ENCODE peak calls at places on chromosomes 12 and 14, in ten cellular contexts. One of them, this sample, is unnamed.
A peak's percentile ranks its signal among the peaks of the same experiment; 100 is the strongest.

GRCh38 chr12:70660002-70660604 is 22.9 kb upstream of the PTPRB start:
- DNase-seq in AG04450: no peak
- DNase-seq in heart right ventricle: no peak
- DNase-seq in PC-3: no peak
- DNase-seq in PC-9: no peak
- DNase-seq in A549: no peak
- DNase-seq in stomach: no peak
- DNase-seq in dorsolateral prefrontal cortex: no peak
- DNase-seq in HL-60: no peak
- DNase-seq in fibroblast of mammary gland: no peak
- DNase-seq in this sample: no peak

GRCh38 chr14:50607181-50607580 is 47.2 kb downstream of the ATL1 start:
- DNase-seq in PC-3: no peak
- DNase-seq in dorsolateral prefrontal cortex: no peak
- DNase-seq in PC-9: no peak
- DNase-seq in heart right ventricle: no peak
- DNase-seq in A549: no peak
- DNase-seq in fibroblast of mammary gland: peak; percentile 84
- DNase-seq in AG04450: no peak
- DNase-seq in HL-60: no peak
- DNase-seq in stomach: no peak
- DNase-seq in this sample: no peak

GRCh38 chr12:44317651-44318126 is 481.8 kb downstream of the TMEM117 start:
- DNase-seq in A549: no peak
- DNase-seq in dorsolateral prefrontal cortex: no peak
- DNase-seq in PC-3: peak; percentile 57
- DNase-seq in AG04450: peak; percentile 3
- DNase-seq in heart right ventricle: no peak
- DNase-seq in PC-9: no peak
- DNase-seq in HL-60: peak; percentile 6
- DNase-seq in fibroblast of mammary gland: peak; percentile 40
- DNase-seq in stomach: no peak
- DNase-seq in this sample: peak; percentile 22

GRCh38 chr14:93683241-93683640 is 105.0 kb downstream of the PRIMA1 start:
- DNase-seq in dorsolateral prefrontal cortex: no peak
- DNase-seq in fibroblast of mammary gland: peak; percentile 22
- DNase-seq in stomach: no peak
- DNase-seq in A549: no peak
- DNase-seq in AG04450: no peak
- DNase-seq in HL-60: no peak
- DNase-seq in PC-3: no peak
- DNase-seq in heart right ventricle: no peak
- DNase-seq in PC-9: no peak
- DNase-seq in this sample: no peak

GRCh38 chr14:94601961-94602391 is 10.2 kb upstream of the SERPINA3 start:
- DNase-seq in heart right ventricle: peak; percentile 67
- DNase-seq in PC-3: peak; percentile 48
- DNase-seq in dorsolateral prefrontal cortex: peak; percentile 70
- DNase-seq in AG04450: peak; percentile 78
- DNase-seq in stomach: peak; percentile 60
- DNase-seq in HL-60: no peak
- DNase-seq in A549: peak; percentile 49
- DNase-seq in fibroblast of mammary gland: peak; percentile 97
- DNase-seq in PC-9: no peak
- DNase-seq in this sample: no peak

GRCh38 chr12:91529829-91530228 is 347.2 kb upstream of the DCN start:
- DNase-seq in heart right ventricle: no peak
- DNase-seq in fibroblast of mammary gland: peak; percentile 18
- DNase-seq in AG04450: no peak
- DNase-seq in dorsolateral prefrontal cortex: no peak
- DNase-seq in HL-60: no peak
- DNase-seq in PC-9: no peak
- DNase-seq in stomach: no peak
- DNase-seq in A549: peak; percentile 3
- DNase-seq in PC-3: peak; percentile 92
- DNase-seq in this sample: no peak

GRCh38 chr12:47534695-47535094 is 171.1 kb downstream of the RPAP3 start:
- DNase-seq in HL-60: no peak
- DNase-seq in A549: no peak
- DNase-seq in dorsolateral prefrontal cortex: no peak
- DNase-seq in PC-9: no peak
- DNase-seq in AG04450: no peak
- DNase-seq in stomach: no peak
- DNase-seq in PC-3: peak; percentile 33
- DNase-seq in fibroblast of mammary gland: peak; percentile 19
- DNase-seq in heart right ventricle: no peak
- DNase-seq in this sample: no peak

GRCh38 chr12:127570793-127571360 is 696.1 kb upstream of the TMEM132C start:
- DNase-seq in fibroblast of mammary gland: peak; percentile 47
- DNase-seq in heart right ventricle: no peak
- DNase-seq in PC-9: no peak
- DNase-seq in HL-60: no peak
- DNase-seq in A549: no peak
- DNase-seq in PC-3: peak; percentile 77
- DNase-seq in stomach: no peak
- DNase-seq in dorsolateral prefrontal cortex: no peak
- DNase-seq in AG04450: no peak
- DNase-seq in this sample: no peak

GRCh38 chr14:100071545-100071944 is 6.3 kb downstream of the EVL start:
- DNase-seq in stomach: no peak
- DNase-seq in AG04450: no peak
- DNase-seq in HL-60: no peak
- DNase-seq in A549: no peak
- DNase-seq in dorsolateral prefrontal cortex: no peak
- DNase-seq in PC-3: no peak
- DNase-seq in fibroblast of mammary gland: no peak
- DNase-seq in heart right ventricle: no peak
- DNase-seq in PC-9: no peak
- DNase-seq in this sample: no peak

GRCh38 chr14:53951661-53952265 is 4.9 kb downstream of the BMP4 start:
- DNase-seq in fibroblast of mammary gland: no peak
- DNase-seq in PC-3: peak; percentile 35
- DNase-seq in AG04450: no peak
- DNase-seq in stomach: no peak
- DNase-seq in HL-60: no peak
- DNase-seq in dorsolateral prefrontal cortex: no peak
- DNase-seq in heart right ventricle: no peak
- DNase-seq in A549: no peak
- DNase-seq in PC-9: no peak
- DNase-seq in this sample: no peak

GRCh38 chr12:25771062-25771461 is 187.4 kb upstream of the RASSF8 start:
- DNase-seq in dorsolateral prefrontal cortex: no peak
- DNase-seq in PC-3: peak; percentile 17
- DNase-seq in AG04450: no peak
- DNase-seq in stomach: no peak
- DNase-seq in PC-9: no peak
- DNase-seq in heart right ventricle: no peak
- DNase-seq in A549: no peak
- DNase-seq in fibroblast of mammary gland: peak; percentile 70
- DNase-seq in HL-60: peak; percentile 2
- DNase-seq in this sample: peak; percentile 15

GRCh38 chr12:62288328-62288727 is 28.1 kb downstream of the USP15 start:
- DNase-seq in stomach: no peak
- DNase-seq in dorsolateral prefrontal cortex: no peak
- DNase-seq in AG04450: no peak
- DNase-seq in HL-60: no peak
- DNase-seq in heart right ventricle: no peak
- DNase-seq in PC-9: no peak
- DNase-seq in A549: no peak
- DNase-seq in fibroblast of mammary gland: no peak
- DNase-seq in PC-3: no peak
- DNase-seq in this sample: no peak

GRCh38 chr12:110861729-110862128 is 14.9 kb downstream of the CCDC63 start:
- DNase-seq in fibroblast of mammary gland: no peak
- DNase-seq in A549: no peak
- DNase-seq in PC-9: no peak
- DNase-seq in dorsolateral prefrontal cortex: no peak
- DNase-seq in AG04450: no peak
- DNase-seq in heart right ventricle: no peak
- DNase-seq in PC-3: no peak
- DNase-seq in stomach: no peak
- DNase-seq in HL-60: no peak
- DNase-seq in this sample: no peak
- TF ChIP-seq CTCF in fibroblast of mammary gland: no peak
- TF ChIP-seq CTCF in A549: peak; percentile 35
- TF ChIP-seq CTCF in PC-9: no peak
- TF ChIP-seq CTCF in dorsolateral prefrontal cortex: no peak
- TF ChIP-seq CTCF in AG04450: no peak
- TF ChIP-seq CTCF in heart right ventricle: no peak
- TF ChIP-seq CTCF in PC-3: peak; percentile 42
- TF ChIP-seq CTCF in stomach: no peak
- TF ChIP-seq CTCF in HL-60: no peak
- TF ChIP-seq CTCF in this sample: no peak

GRCh38 chr12:20946732-20947131 is 136.2 kb downstream of the SLCO1B3 start:
- DNase-seq in AG04450: no peak
- DNase-seq in fibroblast of mammary gland: peak; percentile 16
- DNase-seq in HL-60: peak; percentile 23
- DNase-seq in PC-3: peak; percentile 43
- DNase-seq in stomach: no peak
- DNase-seq in A549: no peak
- DNase-seq in PC-9: no peak
- DNase-seq in heart right ventricle: no peak
- DNase-seq in dorsolateral prefrontal cortex: no peak
- DNase-seq in this sample: peak; percentile 3

DNA sequence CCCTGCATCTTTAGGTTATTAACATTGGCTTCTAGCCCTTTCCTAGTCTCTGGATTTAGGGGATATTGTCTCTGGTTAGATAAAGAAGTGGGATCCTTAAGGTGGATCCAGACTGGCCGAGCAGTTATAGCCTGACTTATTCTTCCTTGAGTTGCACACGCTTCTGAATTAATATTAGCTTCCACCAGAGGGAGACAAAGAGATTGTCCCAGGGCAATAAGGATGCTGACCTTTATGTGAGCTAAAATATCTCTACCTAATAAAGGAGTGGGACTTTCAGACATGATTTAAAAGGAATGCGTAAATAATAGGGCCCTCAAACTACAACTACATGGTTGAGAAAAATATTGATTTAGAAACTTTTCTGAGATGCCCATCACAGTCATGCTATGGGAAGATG is 139.7 kb downstream of the SLCO1B3 start:
- DNase-seq in PC-3: peak; percentile 58
- DNase-seq in A549: no peak
- DNase-seq in HL-60: peak; percentile 2
- DNase-seq in dorsolateral prefrontal cortex: no peak
- DNase-seq in heart right ventricle: no peak
- DNase-seq in PC-9: no peak
- DNase-seq in stomach: no peak
- DNase-seq in AG04450: no peak
- DNase-seq in fibroblast of mammary gland: peak; percentile 10
- DNase-seq in this sample: peak; percentile 4
- TF ChIP-seq CTCF in PC-3: peak; percentile 64
- TF ChIP-seq CTCF in A549: no peak
- TF ChIP-seq CTCF in HL-60: peak; percentile 46
- TF ChIP-seq CTCF in dorsolateral prefrontal cortex: peak; percentile 30
- TF ChIP-seq CTCF in heart right ventricle: peak; percentile 24
- TF ChIP-seq CTCF in PC-9: peak; percentile 74
- TF ChIP-seq CTCF in stomach: peak; percentile 32
- TF ChIP-seq CTCF in AG04450: no peak
- TF ChIP-seq CTCF in fibroblast of mammary gland: peak; percentile 28
- TF ChIP-seq CTCF in this sample: peak; percentile 50

DNA sequence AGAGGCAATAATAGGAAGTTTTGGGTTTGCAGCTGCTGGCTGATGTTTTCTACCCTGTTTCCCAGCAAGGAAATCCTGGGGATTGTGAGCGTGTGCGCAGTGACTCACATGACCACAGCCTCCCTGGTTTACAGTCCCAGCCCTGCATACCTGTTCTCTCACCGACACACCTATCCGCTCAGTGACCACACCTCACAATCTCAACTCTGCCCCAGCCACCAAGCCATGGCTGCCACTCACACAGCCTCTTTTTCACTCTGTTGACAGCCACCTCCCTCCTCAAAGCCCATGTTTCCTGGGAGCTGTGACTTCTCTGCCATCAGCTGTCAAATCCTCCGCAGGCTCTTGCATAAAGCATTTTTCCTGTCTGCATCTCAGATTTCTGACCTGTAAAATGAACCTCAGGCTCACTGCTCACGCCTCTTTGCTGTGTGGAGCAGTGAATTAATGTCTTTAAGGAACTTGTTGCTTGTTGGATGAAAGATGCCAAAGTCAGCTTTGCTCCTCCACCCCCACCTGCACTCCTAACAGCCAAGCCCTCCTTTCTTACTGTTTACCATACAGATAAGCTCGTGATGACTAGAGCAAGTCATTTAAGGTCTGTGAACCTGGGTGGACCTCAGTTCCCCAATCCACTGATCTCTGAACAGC is 43.5 kb downstream of the B4GALNT3 start:
- DNase-seq in dorsolateral prefrontal cortex: no peak
- DNase-seq in AG04450: no peak
- DNase-seq in heart right ventricle: no peak
- DNase-seq in A549: no peak
- DNase-seq in stomach: peak; percentile 84
- DNase-seq in PC-9: peak; percentile 93
- DNase-seq in HL-60: no peak
- DNase-seq in fibroblast of mammary gland: no peak
- DNase-seq in PC-3: peak; percentile 96
- DNase-seq in this sample: no peak
- TF ChIP-seq CTCF in dorsolateral prefrontal cortex: no peak
- TF ChIP-seq CTCF in AG04450: no peak
- TF ChIP-seq CTCF in heart right ventricle: no peak
- TF ChIP-seq CTCF in A549: no peak
- TF ChIP-seq CTCF in stomach: no peak
- TF ChIP-seq CTCF in PC-9: no peak
- TF ChIP-seq CTCF in HL-60: no peak
- TF ChIP-seq CTCF in fibroblast of mammary gland: no peak
- TF ChIP-seq CTCF in PC-3: no peak
- TF ChIP-seq CTCF in this sample: no peak

GRCh38 chr12:75487310-75487709 is 6.8 kb downstream of the GLIPR1 start:
- DNase-seq in dorsolateral prefrontal cortex: no peak
- DNase-seq in AG04450: no peak
- DNase-seq in A549: no peak
- DNase-seq in heart right ventricle: no peak
- DNase-seq in HL-60: no peak
- DNase-seq in fibroblast of mammary gland: no peak
- DNase-seq in stomach: no peak
- DNase-seq in PC-9: no peak
- DNase-seq in PC-3: no peak
- DNase-seq in this sample: no peak

GRCh38 chr12:75489187-75489586 is 8.6 kb downstream of the GLIPR1 start:
- DNase-seq in fibroblast of mammary gland: no peak
- DNase-seq in AG04450: no peak
- DNase-seq in heart right ventricle: no peak
- DNase-seq in stomach: no peak
- DNase-seq in dorsolateral prefrontal cortex: no peak
- DNase-seq in A549: no peak
- DNase-seq in HL-60: no peak
- DNase-seq in PC-9: no peak
- DNase-seq in PC-3: no peak
- DNase-seq in this sample: no peak

GRCh38 chr12:75489613-75490210 is 9.2 kb downstream of the GLIPR1 start:
- DNase-seq in fibroblast of mammary gland: peak; percentile 67
- DNase-seq in AG04450: no peak
- DNase-seq in A549: no peak
- DNase-seq in dorsolateral prefrontal cortex: no peak
- DNase-seq in heart right ventricle: no peak
- DNase-seq in stomach: no peak
- DNase-seq in HL-60: no peak
- DNase-seq in PC-9: no peak
- DNase-seq in PC-3: peak; percentile 78
- DNase-seq in this sample: no peak

GRCh38 chr12:75491169-75491568 is 10.6 kb downstream of the GLIPR1 start:
- DNase-seq in PC-9: no peak
- DNase-seq in A549: no peak
- DNase-seq in fibroblast of mammary gland: no peak
- DNase-seq in PC-3: no peak
- DNase-seq in dorsolateral prefrontal cortex: no peak
- DNase-seq in HL-60: no peak
- DNase-seq in AG04450: no peak
- DNase-seq in stomach: no peak
- DNase-seq in heart right ventricle: no peak
- DNase-seq in this sample: no peak

GRCh38 chr12:75488553-75488952 is 8.0 kb downstream of the GLIPR1 start:
- DNase-seq in PC-3: peak; percentile 46
- DNase-seq in A549: peak; percentile 55
- DNase-seq in fibroblast of mammary gland: peak; percentile 69
- DNase-seq in stomach: no peak
- DNase-seq in heart right ventricle: no peak
- DNase-seq in dorsolateral prefrontal cortex: no peak
- DNase-seq in HL-60: peak; percentile 40
- DNase-seq in PC-9: peak; percentile 3
- DNase-seq in AG04450: no peak
- DNase-seq in this sample: no peak
- TF ChIP-seq CTCF in PC-3: peak; percentile 56
- TF ChIP-seq CTCF in A549: peak; percentile 31
- TF ChIP-seq CTCF in fibroblast of mammary gland: peak; percentile 68
- TF ChIP-seq CTCF in stomach: peak; percentile 15
- TF ChIP-seq CTCF in heart right ventricle: peak; percentile 23
- TF ChIP-seq CTCF in dorsolateral prefrontal cortex: peak; percentile 47
- TF ChIP-seq CTCF in HL-60: peak; percentile 21
- TF ChIP-seq CTCF in PC-9: no peak
- TF ChIP-seq CTCF in AG04450: peak; percentile 64
- TF ChIP-seq CTCF in this sample: peak; percentile 49

This sample was measured in GM10248.